ENCODE peak calls at places on chromosomes 6 and 20, in eight cellular contexts. One of them, this sample, is unnamed.

GRCh38 chr6:159594106-159594749 is 98.8 kb downstream of the SOD2 start:
- DNase-seq in GM23338: no peak
- DNase-seq in A549: no peak
- DNase-seq in HFF-Myc: no peak
- DNase-seq in nephron progenitor cell: no peak
- DNase-seq in heart left ventricle: no peak
- DNase-seq in astrocyte of the spinal cord: peak
- DNase-seq in psoas muscle: no peak
- DNase-seq in this sample: no peak

GRCh38 chr20:11807070-11807741 is 110.5 kb upstream of the BTBD3 start:
- DNase-seq in GM23338: no peak
- DNase-seq in A549: peak
- DNase-seq in HFF-Myc: peak
- DNase-seq in nephron progenitor cell: no peak
- DNase-seq in heart left ventricle: no peak
- DNase-seq in astrocyte of the spinal cord: peak
- DNase-seq in psoas muscle: no peak
- DNase-seq in this sample: no peak

GRCh38 chr6:27297857-27298730 is 14.0 kb downstream of the POM121L2 start:
- DNase-seq in GM23338: peak
- DNase-seq in A549: peak
- DNase-seq in HFF-Myc: peak
- DNase-seq in nephron progenitor cell: peak
- DNase-seq in heart left ventricle: no peak
- DNase-seq in astrocyte of the spinal cord: peak
- DNase-seq in psoas muscle: no peak
- DNase-seq in this sample: no peak

GRCh38 chr6:54621285-54621684 is 225.3 kb upstream of the FAM83B start:
- DNase-seq in GM23338: peak
- DNase-seq in A549: peak
- DNase-seq in HFF-Myc: no peak
- DNase-seq in nephron progenitor cell: no peak
- DNase-seq in heart left ventricle: no peak
- DNase-seq in astrocyte of the spinal cord: no peak
- DNase-seq in psoas muscle: no peak
- DNase-seq in this sample: no peak

GRCh38 chr6:84019812-84020211 is 13.8 kb upstream of the MRAP2 start:
- DNase-seq in GM23338: no peak
- DNase-seq in A549: no peak
- DNase-seq in HFF-Myc: no peak
- DNase-seq in nephron progenitor cell: no peak
- DNase-seq in heart left ventricle: no peak
- DNase-seq in astrocyte of the spinal cord: no peak
- DNase-seq in psoas muscle: no peak
- DNase-seq in this sample: no peak

GRCh38 chr6:167898673-167899311 is 72.1 kb downstream of the AFDN start:
- DNase-seq in GM23338: peak
- DNase-seq in A549: peak
- DNase-seq in HFF-Myc: no peak
- DNase-seq in nephron progenitor cell: no peak
- DNase-seq in heart left ventricle: no peak
- DNase-seq in astrocyte of the spinal cord: peak
- DNase-seq in psoas muscle: no peak
- DNase-seq in this sample: no peak

GRCh38 chr20:18004389-18005031 is 35.7 kb downstream of the MGME1 start:
- DNase-seq in GM23338: no peak
- DNase-seq in A549: no peak
- DNase-seq in HFF-Myc: no peak
- DNase-seq in nephron progenitor cell: no peak
- DNase-seq in heart left ventricle: no peak
- DNase-seq in astrocyte of the spinal cord: peak
- DNase-seq in psoas muscle: peak
- DNase-seq in this sample: no peak

GRCh38 chr6:105620878-105621277 is 218.0 kb upstream of the PREP start:
- DNase-seq in GM23338: no peak
- DNase-seq in A549: no peak
- DNase-seq in HFF-Myc: no peak
- DNase-seq in nephron progenitor cell: no peak
- DNase-seq in heart left ventricle: no peak
- DNase-seq in astrocyte of the spinal cord: peak
- DNase-seq in psoas muscle: no peak
- DNase-seq in this sample: no peak

GRCh38 chr6:121479486-121480098 is 44.1 kb downstream of the GJA1 start:
- DNase-seq in GM23338: no peak
- DNase-seq in A549: peak
- DNase-seq in HFF-Myc: no peak
- DNase-seq in nephron progenitor cell: no peak
- DNase-seq in heart left ventricle: no peak
- DNase-seq in astrocyte of the spinal cord: no peak
- DNase-seq in psoas muscle: no peak
- DNase-seq in this sample: no peak

GRCh38 chr6:65708162-65708561 is 1.1 kb upstream of the EYS start:
- DNase-seq in GM23338: no peak
- DNase-seq in A549: no peak
- DNase-seq in HFF-Myc: no peak
- DNase-seq in nephron progenitor cell: no peak
- DNase-seq in heart left ventricle: no peak
- DNase-seq in astrocyte of the spinal cord: no peak
- DNase-seq in psoas muscle: no peak
- DNase-seq in this sample: no peak

GRCh38 chr6:25945175-25945574 is 14.7 kb upstream of the SLC17A2 start:
- DNase-seq in GM23338: no peak
- DNase-seq in A549: no peak
- DNase-seq in HFF-Myc: no peak
- DNase-seq in nephron progenitor cell: no peak
- DNase-seq in heart left ventricle: no peak
- DNase-seq in astrocyte of the spinal cord: no peak
- DNase-seq in psoas muscle: no peak
- DNase-seq in this sample: no peak

GRCh38 chr20:884983-885952 is 30.9 kb downstream of the ANGPT4 start:
- DNase-seq in GM23338: peak
- DNase-seq in A549: no peak
- DNase-seq in HFF-Myc: no peak
- DNase-seq in nephron progenitor cell: peak
- DNase-seq in heart left ventricle: peak
- DNase-seq in astrocyte of the spinal cord: peak
- DNase-seq in psoas muscle: peak
- DNase-seq in this sample: no peak

GRCh38 chr20:63132715-63133471 is 83.0 kb downstream of the YTHDF1 start:
- DNase-seq in GM23338: no peak
- DNase-seq in A549: no peak
- DNase-seq in HFF-Myc: no peak
- DNase-seq in nephron progenitor cell: peak
- DNase-seq in heart left ventricle: peak
- DNase-seq in astrocyte of the spinal cord: no peak
- DNase-seq in psoas muscle: peak
- DNase-seq in this sample: no peak

GRCh38 chr20:45294003-45294368 is 12.7 kb upstream of the RBPJL start:
- DNase-seq in GM23338: no peak
- DNase-seq in A549: no peak
- DNase-seq in HFF-Myc: no peak
- DNase-seq in nephron progenitor cell: no peak
- DNase-seq in heart left ventricle: no peak
- DNase-seq in astrocyte of the spinal cord: no peak
- DNase-seq in psoas muscle: no peak
- DNase-seq in this sample: no peak

GRCh38 chr20:45294659-45295058 is 12.0 kb upstream of the RBPJL start:
- DNase-seq in GM23338: no peak
- DNase-seq in A549: no peak
- DNase-seq in HFF-Myc: no peak
- DNase-seq in nephron progenitor cell: no peak
- DNase-seq in heart left ventricle: no peak
- DNase-seq in astrocyte of the spinal cord: no peak
- DNase-seq in psoas muscle: no peak
- DNase-seq in this sample: no peak

GRCh38 chr20:45291526-45291925 is 15.1 kb upstream of the RBPJL start:
- DNase-seq in GM23338: no peak
- DNase-seq in A549: no peak
- DNase-seq in HFF-Myc: no peak
- DNase-seq in nephron progenitor cell: no peak
- DNase-seq in heart left ventricle: no peak
- DNase-seq in astrocyte of the spinal cord: no peak
- DNase-seq in psoas muscle: no peak
- DNase-seq in this sample: no peak

GRCh38 chr20:45292343-45292742 is 14.3 kb upstream of the RBPJL start:
- DNase-seq in GM23338: no peak
- DNase-seq in A549: no peak
- DNase-seq in HFF-Myc: no peak
- DNase-seq in nephron progenitor cell: no peak
- DNase-seq in heart left ventricle: no peak
- DNase-seq in astrocyte of the spinal cord: no peak
- DNase-seq in psoas muscle: no peak
- DNase-seq in this sample: no peak

DNA sequence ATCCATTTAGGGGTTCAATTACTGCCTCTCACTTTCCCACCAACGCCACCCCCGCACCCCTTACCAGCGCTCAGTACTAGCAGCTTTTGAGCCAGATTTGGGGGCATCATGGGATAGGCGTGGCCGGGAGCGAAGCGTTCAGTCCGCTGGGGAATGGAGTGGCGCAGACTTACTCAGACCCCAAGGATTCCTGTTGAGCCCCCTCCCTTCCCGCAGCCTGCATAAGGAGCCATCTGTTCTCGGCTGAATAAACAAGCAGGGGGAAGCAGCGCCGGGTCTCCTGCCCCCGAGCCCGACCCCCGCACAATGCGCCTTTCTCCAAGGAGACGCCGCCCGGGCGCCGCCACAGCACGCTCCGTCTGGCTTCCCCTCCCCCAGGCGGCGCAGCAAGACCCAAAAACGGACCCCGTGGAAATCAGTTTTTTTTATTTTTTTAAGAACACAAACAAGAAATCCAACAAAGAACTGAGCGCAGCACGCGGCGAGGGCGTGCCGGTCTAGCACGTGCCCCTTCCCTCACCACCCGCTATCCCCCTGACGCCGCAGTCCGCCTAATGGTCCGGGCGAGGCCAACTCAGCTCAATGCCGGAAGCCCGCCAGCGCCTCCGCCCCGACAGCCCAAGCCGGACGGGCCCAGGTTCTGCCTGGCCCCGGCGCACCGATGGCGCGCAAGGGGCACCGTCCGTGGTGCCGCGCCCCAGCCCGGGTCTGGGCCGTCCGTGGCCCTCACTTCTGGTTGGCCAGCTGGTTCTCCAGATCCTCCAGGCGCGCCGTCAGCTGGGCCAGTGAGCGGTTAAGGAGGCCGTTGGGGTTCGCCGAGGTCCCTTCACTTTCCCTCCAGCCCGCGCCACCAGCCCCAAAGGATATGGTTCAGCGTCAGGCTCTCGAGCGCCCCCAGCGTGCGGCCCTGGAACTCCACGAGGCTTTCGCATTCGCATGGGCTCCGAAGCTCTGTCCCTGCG is 13.3 kb upstream of the RBPJL start:
- DNase-seq in GM23338: peak
- DNase-seq in A549: peak
- DNase-seq in HFF-Myc: no peak
- DNase-seq in nephron progenitor cell: peak
- DNase-seq in heart left ventricle: peak
- DNase-seq in astrocyte of the spinal cord: peak
- DNase-seq in psoas muscle: peak
- DNase-seq in this sample: peak
- TF ChIP-seq CTCF in GM23338: peak
- TF ChIP-seq CTCF in A549: peak
- TF ChIP-seq CTCF in HFF-Myc: peak
- TF ChIP-seq CTCF in nephron progenitor cell: peak
- TF ChIP-seq CTCF in heart left ventricle: peak
- TF ChIP-seq CTCF in astrocyte of the spinal cord: peak
- TF ChIP-seq CTCF in psoas muscle: peak
- TF ChIP-seq CTCF in this sample: peak

DNA sequence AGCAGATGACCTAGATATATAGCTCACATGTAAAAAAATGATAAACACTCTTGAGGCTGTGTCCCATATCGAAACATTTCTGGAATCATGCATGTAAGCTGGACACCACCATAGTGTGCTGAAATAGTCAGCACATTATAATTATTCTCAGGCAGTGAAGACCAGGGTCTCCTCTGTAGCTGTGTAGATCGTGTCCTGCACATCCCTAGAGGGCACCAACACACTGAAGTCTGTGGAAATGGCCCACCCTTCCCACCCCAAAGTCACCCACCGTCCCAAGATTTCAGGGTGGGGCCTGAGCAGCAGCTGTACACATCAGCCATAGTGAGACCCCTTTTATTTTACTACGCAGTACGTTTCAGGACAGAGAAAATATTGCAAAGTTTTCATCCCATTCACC is 21.0 kb upstream of the TMEM30A start:
- DNase-seq in GM23338: no peak
- DNase-seq in A549: no peak
- DNase-seq in HFF-Myc: no peak
- DNase-seq in nephron progenitor cell: no peak
- DNase-seq in heart left ventricle: no peak
- DNase-seq in astrocyte of the spinal cord: no peak
- DNase-seq in psoas muscle: no peak
- DNase-seq in this sample: no peak
- TF ChIP-seq CTCF in GM23338: no peak
- TF ChIP-seq CTCF in A549: no peak
- TF ChIP-seq CTCF in HFF-Myc: no peak
- TF ChIP-seq CTCF in nephron progenitor cell: no peak
- TF ChIP-seq CTCF in heart left ventricle: no peak
- TF ChIP-seq CTCF in astrocyte of the spinal cord: no peak
- TF ChIP-seq CTCF in psoas muscle: no peak
- TF ChIP-seq CTCF in this sample: no peak

GRCh38 chr6:108622601-108623335 is 62.1 kb downstream of the FOXO3 start:
- DNase-seq in GM23338: no peak
- DNase-seq in A549: peak
- DNase-seq in HFF-Myc: peak
- DNase-seq in nephron progenitor cell: no peak
- DNase-seq in heart left ventricle: no peak
- DNase-seq in astrocyte of the spinal cord: peak
- DNase-seq in psoas muscle: peak
- DNase-seq in this sample: no peak

GRCh38 chr6:108619431-108620197 is 58.9 kb downstream of the FOXO3 start:
- DNase-seq in GM23338: no peak
- DNase-seq in A549: no peak
- DNase-seq in HFF-Myc: no peak
- DNase-seq in nephron progenitor cell: no peak
- DNase-seq in heart left ventricle: no peak
- DNase-seq in astrocyte of the spinal cord: peak
- DNase-seq in psoas muscle: no peak
- DNase-seq in this sample: peak

GRCh38 chr6:108618623-108619152 is 58.0 kb downstream of the FOXO3 start:
- DNase-seq in GM23338: no peak
- DNase-seq in A549: no peak
- DNase-seq in HFF-Myc: no peak
- DNase-seq in nephron progenitor cell: no peak
- DNase-seq in heart left ventricle: no peak
- DNase-seq in astrocyte of the spinal cord: no peak
- DNase-seq in psoas muscle: no peak
- DNase-seq in this sample: no peak

GRCh38 chr6:108623995-108624394 is 63.3 kb downstream of the FOXO3 start:
- DNase-seq in GM23338: no peak
- DNase-seq in A549: no peak
- DNase-seq in HFF-Myc: no peak
- DNase-seq in nephron progenitor cell: no peak
- DNase-seq in heart left ventricle: no peak
- DNase-seq in astrocyte of the spinal cord: no peak
- DNase-seq in psoas muscle: no peak
- DNase-seq in this sample: no peak

GRCh38 chr6:108621117-108621516 is 60.4 kb downstream of the FOXO3 start:
- DNase-seq in GM23338: no peak
- DNase-seq in A549: no peak
- DNase-seq in HFF-Myc: no peak
- DNase-seq in nephron progenitor cell: no peak
- DNase-seq in heart left ventricle: no peak
- DNase-seq in astrocyte of the spinal cord: peak
- DNase-seq in psoas muscle: peak
- DNase-seq in this sample: no peak
- TF ChIP-seq CTCF in GM23338: no peak
- TF ChIP-seq CTCF in A549: no peak
- TF ChIP-seq CTCF in HFF-Myc: no peak
- TF ChIP-seq CTCF in nephron progenitor cell: no peak
- TF ChIP-seq CTCF in heart left ventricle: no peak
- TF ChIP-seq CTCF in astrocyte of the spinal cord: no peak
- TF ChIP-seq CTCF in psoas muscle: no peak
- TF ChIP-seq CTCF in this sample: no peak

GRCh38 chr6:109059591-109060021 is 35.0 kb downstream of the SESN1 start:
- DNase-seq in GM23338: no peak
- DNase-seq in A549: no peak
- DNase-seq in HFF-Myc: no peak
- DNase-seq in nephron progenitor cell: no peak
- DNase-seq in heart left ventricle: no peak
- DNase-seq in astrocyte of the spinal cord: peak
- DNase-seq in psoas muscle: no peak
- DNase-seq in this sample: no peak
- TF ChIP-seq CTCF in GM23338: no peak
- TF ChIP-seq CTCF in A549: peak
- TF ChIP-seq CTCF in HFF-Myc: no peak
- TF ChIP-seq CTCF in nephron progenitor cell: no peak
- TF ChIP-seq CTCF in heart left ventricle: no peak
- TF ChIP-seq CTCF in astrocyte of the spinal cord: peak
- TF ChIP-seq CTCF in psoas muscle: peak
- TF ChIP-seq CTCF in this sample: no peak

This sample was measured in D721Med.